ENCODE peak calls at places on chromosome 2, in ten cellular contexts. E is left cardiac atrium; Q is AG09309; B is A549; R is foreskin fibroblast; O is dermis microvascular lymphatic vessel endothelial cell; F is stimulated activated CD4-positive, alpha-beta T cell treated with anti-CD3 and anti-CD28 coated beads, Interleukin-1b, Interleukin-23, amount 100 ng/mL, for 48 hours; M is Karpas-422; V is ACHN; A is Calu3. N is an unnamed sample.

GRCh38 chr2:121043061-121043826 is 241.8 kb downstream of the TFCP2L1 start:
- DNase-seq in E (no peak), Q (no peak), B (no peak), R (no peak), O (no peak), F (no peak), M (no peak), V (no peak), A (no peak), N (no peak)

GRCh38 chr2:217835931-217836881 is 166.6 kb downstream of the TNS1 start:
- DNase-seq in E (peak; percentile 77), Q (peak; percentile 96), B (peak; percentile 25), R (peak; percentile 82), O (no peak), F (no peak), M (no peak), V (no peak), A (no peak), N (no peak)

GRCh38 chr2:200624660-200625059 is 38.8 kb downstream of the AOX1 start:
- DNase-seq in E (no peak), Q (no peak), B (peak; percentile 39), R (peak; percentile 87), O (no peak), F (no peak), M (no peak), V (no peak), A (no peak), N (no peak)

GRCh38 chr2:128368437-128369125 is 49.9 kb upstream of the HS6ST1 start:
- DNase-seq in E (no peak), Q (no peak), B (no peak), R (no peak), O (no peak), F (no peak), M (no peak), V (no peak), A (no peak), N (no peak)

GRCh38 chr2:163774862-163775261 is 39.1 kb upstream of the FIGN start:
- DNase-seq in E (no peak), Q (peak; percentile 74), B (peak; percentile 68), R (peak; percentile 19), O (no peak), F (no peak), M (no peak), V (peak; percentile 87), A (peak; percentile 46), N (peak; percentile 39)

GRCh38 chr2:61537590-61538178 is 472 bp downstream of the XPO1 start:
- DNase-seq in E (no peak), Q (no peak), B (no peak), R (no peak), O (peak; percentile 0), F (no peak), M (no peak), V (no peak), A (no peak), N (no peak)

GRCh38 chr2:72011356-72011661 is 136.4 kb downstream of the CYP26B1 start:
- DNase-seq in E (no peak), Q (no peak), B (no peak), R (no peak), O (no peak), F (no peak), M (no peak), V (no peak), A (no peak), N (no peak)

GRCh38 chr2:197515277-197515797 is 529 bp upstream of the MOB4 start:
- DNase-seq in E (no peak), Q (no peak), B (no peak), R (no peak), O (no peak), F (no peak), M (no peak), V (no peak), A (no peak), N (no peak)

GRCh38 chr2:234795974-234796690 is 155.7 kb upstream of the SH3BP4 start:
- DNase-seq in E (no peak), Q (no peak), B (no peak), R (no peak), O (no peak), F (no peak), M (no peak), V (no peak), A (no peak), N (no peak)

GRCh38 chr2:5093056-5093455 is 599.1 kb upstream of the SOX11 start:
- DNase-seq in E (no peak), Q (no peak), B (no peak), R (no peak), O (no peak), F (no peak), M (no peak), V (no peak), A (no peak), N (no peak)

N was measured in pulmonary artery endothelial cell.